ENCODE peak calls at places on chromosomes 11 and 22, in nine cellular contexts. D is colonic mucosa; N is EL; Q is right lobe of liver; Y is WTC11; T is small intestine; W is endothelial cell; L is activated CD4-positive, alpha-beta T cell treated with anti-CD3 and anti-CD28 coated beads, Interleukin-2, amount 50 U/mL, for 48 hours; O is effector CD4-positive, alpha-beta T cell. R is an unnamed sample.

GRCh38 chr11:79311461-79311860 is 129.4 kb downstream of the TENM4 start:
- DNase-seq in D (no peak), N (no peak), Q (no peak), Y (no peak), T (no peak), W (no peak), L (no peak), O (no peak), R (no peak)

GRCh38 chr22:45878901-45879551 is 97.9 kb downstream of the WNT7B start:
- DNase-seq in D (no peak), N (no peak), Q (no peak), Y (no peak), T (no peak), W (no peak), L (no peak), O (no peak), R (no peak)

GRCh38 chr11:4040461-4040860 is 54.1 kb upstream of the RRM1 start:
- DNase-seq in D (no peak), N (no peak), Q (no peak), Y (no peak), T (no peak), W (no peak), L (no peak), O (no peak), R (no peak)

GRCh38 chr22:43172191-43172590 is 14.7 kb downstream of the TTLL12 start:
- DNase-seq in D (no peak), N (no peak), Q (no peak), Y (no peak), T (no peak), W (no peak), L (no peak), O (no peak), R (no peak)

GRCh38 chr22:46064966-46065666 is 85.2 kb upstream of the PPARA start:
- DNase-seq in D (no peak), N (no peak), Q (peak; percentile 14), Y (no peak), T (no peak), W (no peak), L (no peak), O (no peak), R (no peak)

GRCh38 chr11:29317669-29318068 is 699.2 kb downstream of the KCNA4 start:
- DNase-seq in D (no peak), N (peak; percentile 40), Q (no peak), Y (no peak), T (no peak), W (no peak), L (no peak), O (no peak), R (no peak)

GRCh38 chr11:3835752-3836151 is 5.0 kb downstream of the RHOG start:
- DNase-seq in D (no peak), N (no peak), Q (peak; percentile 42), Y (no peak), T (no peak), W (no peak), L (no peak), O (no peak), R (no peak)

GRCh38 chr11:20368441-20368840 is 4.9 kb downstream of the HTATIP2 start:
- DNase-seq in D (no peak), N (no peak), Q (no peak), Y (no peak), T (no peak), W (no peak), L (no peak), O (no peak), R (no peak)

GRCh38 chr11:110711776-110712642 is at the start of gene ARHGAP20:
- DNase-seq in D (peak; percentile 69), N (peak; percentile 63), Q (peak; percentile 86), Y (peak; percentile 71), T (peak; percentile 9), W (peak; percentile 69), L (peak; percentile 38), O (no peak), R (peak; percentile 74)

GRCh38 chr11:79414644-79415317 is 26.0 kb downstream of the TENM4 start:
- DNase-seq in D (no peak), N (peak; percentile 84), Q (no peak), Y (no peak), T (no peak), W (no peak), L (no peak), O (no peak), R (no peak)

GRCh38 chr11:64766881-64767280 is 7.1 kb upstream of the PYGM start:
- DNase-seq in D (no peak), N (no peak), Q (peak; percentile 15), Y (no peak), T (no peak), W (no peak), L (no peak), O (no peak), R (no peak)

GRCh38 chr11:131944709-131945108 is 574.3 kb downstream of the NTM start:
- DNase-seq in D (no peak), N (no peak), Q (no peak), Y (no peak), T (no peak), W (no peak), L (no peak), O (no peak), R (no peak)

GRCh38 chr11:62599909-62600308 is 1.8 kb downstream of the MTA2 start:
- DNase-seq in D (no peak), N (no peak), Q (no peak), Y (no peak), T (no peak), W (no peak), L (no peak), O (no peak), R (no peak)

GRCh38 chr11:79514269-79514668 is 73.4 kb upstream of the TENM4 start:
- DNase-seq in D (no peak), N (no peak), Q (no peak), Y (no peak), T (no peak), W (no peak), L (no peak), O (no peak), R (no peak)

GRCh38 chr22:20549232-20549841 is 41.9 kb downstream of the MED15 start:
- DNase-seq in D (no peak), N (peak; percentile 27), Q (no peak), Y (no peak), T (no peak), W (no peak), L (peak; percentile 45), O (peak; percentile 65), R (no peak)

GRCh38 chr22:27129266-27129665 is 471.9 kb downstream of the MIAT start:
- DNase-seq in D (no peak), N (peak; percentile 69), Q (no peak), Y (no peak), T (no peak), W (no peak), L (no peak), O (no peak), R (peak; percentile 71)

GRCh38 chr11:119432484-119433368 is 9.8 kb upstream of the THY1 start:
- DNase-seq in D (no peak), N (peak; percentile 85), Q (no peak), Y (no peak), T (no peak), W (no peak), L (no peak), O (no peak), R (no peak)

GRCh38 chr22:21014202-21015050 is 539 bp upstream of the P2RX6 start:
- DNase-seq in D (peak; percentile 84), N (peak; percentile 95), Q (peak; percentile 87), Y (peak; percentile 97), T (peak; percentile 53), W (peak; percentile 88), L (peak; percentile 89), O (peak; percentile 78), R (peak; percentile 98)

GRCh38 chr11:3165152-3165705 is at the start of gene OSBPL5:
- DNase-seq in D (peak; percentile 83), N (peak; percentile 75), Q (peak; percentile 67), Y (peak; percentile 38), T (peak; percentile 51), W (peak; percentile 60), L (peak; percentile 45), O (no peak), R (peak; percentile 52)

R was measured in trophoblast cell.